ENCODE peak calls at places on chromosomes 7 and 10, in ten cellular contexts. One of them, this sample, is unnamed.

GRCh38 chr7:99395616-99396327 is 12.6 kb downstream of the PDAP1 start:
- DNase-seq in SHP77: no peak
- DNase-seq in GM04503: no peak
- DNase-seq in stimulated activated CD4-positive, alpha-beta T cell treated with anti-CD3 and anti-CD28 coated beads, Interleukin-12 subunit alpha, Interleukin-12 subunit beta, amount 100 ng/mL, for 24 hours: no peak
- DNase-seq in head of caudate nucleus: no peak
- DNase-seq in SW 1271: no peak
- DNase-seq in NCI-H1105: no peak
- DNase-seq in activated naive CD8-positive, alpha-beta T cell treated with anti-CD3 and anti-CD28 coated beads, Interleukin-2, amount 50 U/mL, for 24 hours: no peak
- DNase-seq in mucosa of gallbladder: no peak
- DNase-seq in NCI-H460: no peak
- DNase-seq in this sample: no peak

GRCh38 chr10:28505359-28505959 is 27.5 kb upstream of the WAC start:
- DNase-seq in SHP77: no peak
- DNase-seq in GM04503: no peak
- DNase-seq in stimulated activated CD4-positive, alpha-beta T cell treated with anti-CD3 and anti-CD28 coated beads, Interleukin-12 subunit alpha, Interleukin-12 subunit beta, amount 100 ng/mL, for 24 hours: no peak
- DNase-seq in head of caudate nucleus: no peak
- DNase-seq in SW 1271: no peak
- DNase-seq in NCI-H1105: no peak
- DNase-seq in activated naive CD8-positive, alpha-beta T cell treated with anti-CD3 and anti-CD28 coated beads, Interleukin-2, amount 50 U/mL, for 24 hours: no peak
- DNase-seq in mucosa of gallbladder: no peak
- DNase-seq in NCI-H460: no peak
- DNase-seq in this sample: no peak

GRCh38 chr7:139673230-139673629 is 104.6 kb downstream of the HIPK2 start:
- DNase-seq in SHP77: no peak
- DNase-seq in GM04503: no peak
- DNase-seq in stimulated activated CD4-positive, alpha-beta T cell treated with anti-CD3 and anti-CD28 coated beads, Interleukin-12 subunit alpha, Interleukin-12 subunit beta, amount 100 ng/mL, for 24 hours: no peak
- DNase-seq in head of caudate nucleus: no peak
- DNase-seq in SW 1271: no peak
- DNase-seq in NCI-H1105: no peak
- DNase-seq in activated naive CD8-positive, alpha-beta T cell treated with anti-CD3 and anti-CD28 coated beads, Interleukin-2, amount 50 U/mL, for 24 hours: peak
- DNase-seq in mucosa of gallbladder: no peak
- DNase-seq in NCI-H460: no peak
- DNase-seq in this sample: no peak

GRCh38 chr7:19111474-19112143 is 5.8 kb downstream of the TWIST1 start:
- DNase-seq in SHP77: no peak
- DNase-seq in GM04503: no peak
- DNase-seq in stimulated activated CD4-positive, alpha-beta T cell treated with anti-CD3 and anti-CD28 coated beads, Interleukin-12 subunit alpha, Interleukin-12 subunit beta, amount 100 ng/mL, for 24 hours: no peak
- DNase-seq in head of caudate nucleus: no peak
- DNase-seq in SW 1271: no peak
- DNase-seq in NCI-H1105: no peak
- DNase-seq in activated naive CD8-positive, alpha-beta T cell treated with anti-CD3 and anti-CD28 coated beads, Interleukin-2, amount 50 U/mL, for 24 hours: no peak
- DNase-seq in mucosa of gallbladder: no peak
- DNase-seq in NCI-H460: no peak
- DNase-seq in this sample: peak

GRCh38 chr10:117896517-117896916 is 150.2 kb downstream of the RAB11FIP2 start:
- DNase-seq in SHP77: no peak
- DNase-seq in GM04503: no peak
- DNase-seq in stimulated activated CD4-positive, alpha-beta T cell treated with anti-CD3 and anti-CD28 coated beads, Interleukin-12 subunit alpha, Interleukin-12 subunit beta, amount 100 ng/mL, for 24 hours: no peak
- DNase-seq in head of caudate nucleus: no peak
- DNase-seq in SW 1271: no peak
- DNase-seq in NCI-H1105: no peak
- DNase-seq in activated naive CD8-positive, alpha-beta T cell treated with anti-CD3 and anti-CD28 coated beads, Interleukin-2, amount 50 U/mL, for 24 hours: no peak
- DNase-seq in mucosa of gallbladder: no peak
- DNase-seq in NCI-H460: no peak
- DNase-seq in this sample: no peak

GRCh38 chr7:143975617-143976016 is 21.0 kb downstream of the OR2F1 start:
- DNase-seq in SHP77: no peak
- DNase-seq in GM04503: no peak
- DNase-seq in stimulated activated CD4-positive, alpha-beta T cell treated with anti-CD3 and anti-CD28 coated beads, Interleukin-12 subunit alpha, Interleukin-12 subunit beta, amount 100 ng/mL, for 24 hours: no peak
- DNase-seq in head of caudate nucleus: no peak
- DNase-seq in SW 1271: no peak
- DNase-seq in NCI-H1105: no peak
- DNase-seq in activated naive CD8-positive, alpha-beta T cell treated with anti-CD3 and anti-CD28 coated beads, Interleukin-2, amount 50 U/mL, for 24 hours: no peak
- DNase-seq in mucosa of gallbladder: no peak
- DNase-seq in NCI-H460: peak
- DNase-seq in this sample: no peak

GRCh38 chr7:139034336-139034735 is 1.5 kb downstream of the ZC3HAV1L start:
- DNase-seq in SHP77: no peak
- DNase-seq in GM04503: no peak
- DNase-seq in stimulated activated CD4-positive, alpha-beta T cell treated with anti-CD3 and anti-CD28 coated beads, Interleukin-12 subunit alpha, Interleukin-12 subunit beta, amount 100 ng/mL, for 24 hours: no peak
- DNase-seq in head of caudate nucleus: no peak
- DNase-seq in SW 1271: no peak
- DNase-seq in NCI-H1105: no peak
- DNase-seq in activated naive CD8-positive, alpha-beta T cell treated with anti-CD3 and anti-CD28 coated beads, Interleukin-2, amount 50 U/mL, for 24 hours: no peak
- DNase-seq in mucosa of gallbladder: no peak
- DNase-seq in NCI-H460: no peak
- DNase-seq in this sample: no peak

GRCh38 chr10:63431962-63432797 is 33.6 kb downstream of the JMJD1C start:
- DNase-seq in SHP77: no peak
- DNase-seq in GM04503: no peak
- DNase-seq in stimulated activated CD4-positive, alpha-beta T cell treated with anti-CD3 and anti-CD28 coated beads, Interleukin-12 subunit alpha, Interleukin-12 subunit beta, amount 100 ng/mL, for 24 hours: no peak
- DNase-seq in head of caudate nucleus: no peak
- DNase-seq in SW 1271: no peak
- DNase-seq in NCI-H1105: no peak
- DNase-seq in activated naive CD8-positive, alpha-beta T cell treated with anti-CD3 and anti-CD28 coated beads, Interleukin-2, amount 50 U/mL, for 24 hours: peak
- DNase-seq in mucosa of gallbladder: no peak
- DNase-seq in NCI-H460: no peak
- DNase-seq in this sample: no peak

GRCh38 chr7:99407849-99408346 is 499 bp downstream of the PDAP1 start:
- DNase-seq in SHP77: peak
- DNase-seq in GM04503: peak
- DNase-seq in stimulated activated CD4-positive, alpha-beta T cell treated with anti-CD3 and anti-CD28 coated beads, Interleukin-12 subunit alpha, Interleukin-12 subunit beta, amount 100 ng/mL, for 24 hours: no peak
- DNase-seq in head of caudate nucleus: no peak
- DNase-seq in SW 1271: peak
- DNase-seq in NCI-H1105: no peak
- DNase-seq in activated naive CD8-positive, alpha-beta T cell treated with anti-CD3 and anti-CD28 coated beads, Interleukin-2, amount 50 U/mL, for 24 hours: peak
- DNase-seq in mucosa of gallbladder: no peak
- DNase-seq in NCI-H460: no peak
- DNase-seq in this sample: no peak

GRCh38 chr10:124527996-124528395 is 66.4 kb downstream of the LHPP start:
- DNase-seq in SHP77: no peak
- DNase-seq in GM04503: no peak
- DNase-seq in stimulated activated CD4-positive, alpha-beta T cell treated with anti-CD3 and anti-CD28 coated beads, Interleukin-12 subunit alpha, Interleukin-12 subunit beta, amount 100 ng/mL, for 24 hours: no peak
- DNase-seq in head of caudate nucleus: no peak
- DNase-seq in SW 1271: no peak
- DNase-seq in NCI-H1105: no peak
- DNase-seq in activated naive CD8-positive, alpha-beta T cell treated with anti-CD3 and anti-CD28 coated beads, Interleukin-2, amount 50 U/mL, for 24 hours: no peak
- DNase-seq in mucosa of gallbladder: no peak
- DNase-seq in NCI-H460: no peak
- DNase-seq in this sample: no peak

GRCh38 chr7:147833981-147834380 is 756.6 kb upstream of the C7orf33 start:
- DNase-seq in SHP77: no peak
- DNase-seq in GM04503: no peak
- DNase-seq in stimulated activated CD4-positive, alpha-beta T cell treated with anti-CD3 and anti-CD28 coated beads, Interleukin-12 subunit alpha, Interleukin-12 subunit beta, amount 100 ng/mL, for 24 hours: no peak
- DNase-seq in head of caudate nucleus: no peak
- DNase-seq in SW 1271: no peak
- DNase-seq in NCI-H1105: no peak
- DNase-seq in activated naive CD8-positive, alpha-beta T cell treated with anti-CD3 and anti-CD28 coated beads, Interleukin-2, amount 50 U/mL, for 24 hours: no peak
- DNase-seq in mucosa of gallbladder: no peak
- DNase-seq in NCI-H460: no peak
- DNase-seq in this sample: no peak

GRCh38 chr10:34406463-34407138 is 408.5 kb downstream of the PARD3 start:
- DNase-seq in SHP77: no peak
- DNase-seq in GM04503: no peak
- DNase-seq in stimulated activated CD4-positive, alpha-beta T cell treated with anti-CD3 and anti-CD28 coated beads, Interleukin-12 subunit alpha, Interleukin-12 subunit beta, amount 100 ng/mL, for 24 hours: no peak
- DNase-seq in head of caudate nucleus: no peak
- DNase-seq in SW 1271: no peak
- DNase-seq in NCI-H1105: no peak
- DNase-seq in activated naive CD8-positive, alpha-beta T cell treated with anti-CD3 and anti-CD28 coated beads, Interleukin-2, amount 50 U/mL, for 24 hours: no peak
- DNase-seq in mucosa of gallbladder: no peak
- DNase-seq in NCI-H460: no peak
- DNase-seq in this sample: no peak

GRCh38 chr7:100100420-100101015 is 679 bp downstream of the MCM7 start:
- DNase-seq in SHP77: peak
- DNase-seq in GM04503: peak
- DNase-seq in stimulated activated CD4-positive, alpha-beta T cell treated with anti-CD3 and anti-CD28 coated beads, Interleukin-12 subunit alpha, Interleukin-12 subunit beta, amount 100 ng/mL, for 24 hours: peak
- DNase-seq in head of caudate nucleus: peak
- DNase-seq in SW 1271: peak
- DNase-seq in NCI-H1105: peak
- DNase-seq in activated naive CD8-positive, alpha-beta T cell treated with anti-CD3 and anti-CD28 coated beads, Interleukin-2, amount 50 U/mL, for 24 hours: peak
- DNase-seq in mucosa of gallbladder: peak
- DNase-seq in NCI-H460: peak
- DNase-seq in this sample: peak

This sample was measured in neuronal stem cell.